ENCODE peak calls at places on chromosomes 13 and 19, in four cellular contexts. One of them, this sample, is unnamed. For H3K27me3, the result is how much of the 10 kb centered on the place peaks cover.

GRCh38 chr19:30165228-30165813 is 206.9 kb upstream of the ZNF536 start:
- DNase-seq in HCT116: no peak
- DNase-seq in ascending aorta: peak
- DNase-seq in breast epithelium: no peak
- DNase-seq in this sample: no peak

GRCh38 chr13:24668955-24669354 is 11.3 kb upstream of the ATP12A start:
- DNase-seq in HCT116: no peak
- DNase-seq in breast epithelium: no peak
- DNase-seq in ascending aorta: no peak
- DNase-seq in this sample: no peak

GRCh38 chr19:34120846-34121639 is 51.3 kb upstream of the LSM14A start:
- DNase-seq in HCT116: peak
- DNase-seq in ascending aorta: no peak
- DNase-seq in breast epithelium: no peak
- DNase-seq in this sample: no peak

GRCh38 chr13:49791214-49791752 is 1.2 kb downstream of the KPNA3 start:
- DNase-seq in breast epithelium: no peak
- DNase-seq in HCT116: no peak
- DNase-seq in ascending aorta: no peak
- DNase-seq in this sample: no peak

GRCh38 chr19:30856786-30857185 is 484.6 kb downstream of the ZNF536 start:
- DNase-seq in HCT116: no peak
- DNase-seq in breast epithelium: no peak
- DNase-seq in ascending aorta: no peak
- DNase-seq in this sample: no peak

GRCh38 chr13:21228738-21229137 is 52.3 kb downstream of the MRPL57 start:
- DNase-seq in breast epithelium: no peak
- DNase-seq in ascending aorta: no peak
- DNase-seq in HCT116: no peak
- DNase-seq in this sample: no peak

GRCh38 chr13:32314968-32315254 is 252 bp downstream of the ZAR1L start:
- DNase-seq in HCT116: peak
- DNase-seq in ascending aorta: peak
- DNase-seq in breast epithelium: no peak
- DNase-seq in this sample: no peak

GRCh38 chr19:45870798-45871197 is 6.7 kb downstream of the FOXA3 start:
- DNase-seq in breast epithelium: no peak
- DNase-seq in HCT116: no peak
- DNase-seq in ascending aorta: no peak
- DNase-seq in this sample: no peak

DNA sequence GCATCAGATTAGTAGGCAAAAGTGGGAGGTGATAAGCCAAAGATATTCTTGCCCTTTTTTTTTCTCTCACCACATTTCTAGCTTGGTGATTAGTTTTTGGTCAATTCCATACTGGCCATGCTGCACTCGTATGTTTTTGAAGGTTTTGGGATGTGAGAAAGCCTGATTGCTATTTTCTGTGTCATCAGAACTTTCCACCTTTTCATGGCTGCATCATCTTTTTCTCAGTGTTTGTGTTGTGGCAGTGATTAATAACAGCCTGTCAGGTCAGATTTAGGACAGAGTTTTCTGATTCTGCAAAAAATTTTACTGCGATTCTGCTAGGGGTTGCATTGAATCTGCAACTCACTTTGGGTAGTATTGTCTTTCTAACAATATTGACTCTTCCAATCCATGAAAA is 32.9 kb downstream of the PSG1 start:
- DNase-seq in ascending aorta: no peak
- DNase-seq in breast epithelium: no peak
- DNase-seq in HCT116: no peak
- DNase-seq in this sample: no peak
- H3K4me3 ChIP-seq in ascending aorta: no peak
- H3K4me3 ChIP-seq in breast epithelium: no peak
- H3K4me3 ChIP-seq in HCT116: no peak
- H3K4me3 ChIP-seq in this sample: no peak

GRCh38 chr13:98413796-98414195 is 163.1 kb downstream of the STK24 start:
- DNase-seq in HCT116: no peak
- DNase-seq in ascending aorta: no peak
- DNase-seq in breast epithelium: no peak
- DNase-seq in this sample: no peak
- TF ChIP-seq CTCF in HCT116: peak
- TF ChIP-seq CTCF in ascending aorta: no peak
- TF ChIP-seq CTCF in breast epithelium: no peak
- TF ChIP-seq CTCF in this sample: no peak

GRCh38 chr19:41925208-41926003 is 2.8 kb downstream of the ERFL start:
- DNase-seq in breast epithelium: no peak
- DNase-seq in HCT116: no peak
- DNase-seq in ascending aorta: no peak
- DNase-seq in this sample: no peak
- H3K27me3 ChIP-seq in breast epithelium: under half
- H3K27me3 ChIP-seq in HCT116: under half
- H3K27me3 ChIP-seq in ascending aorta: under half
- H3K27me3 ChIP-seq in this sample: half or more

DNA sequence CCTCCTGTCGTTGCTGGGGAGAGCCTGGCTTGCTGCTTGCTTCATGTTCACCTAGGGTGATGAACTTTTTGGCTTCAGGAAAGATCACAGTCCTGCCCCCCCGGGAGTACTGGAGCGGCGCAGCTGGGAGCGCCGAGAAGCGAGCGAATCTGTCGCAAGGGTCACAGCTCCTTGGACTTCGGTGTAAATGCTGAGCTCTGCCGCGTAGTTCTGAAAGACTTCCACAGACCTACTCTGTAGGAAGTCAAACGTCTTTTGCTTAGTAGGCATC is 2.7 kb downstream of the ING1 start:
- DNase-seq in breast epithelium: no peak
- DNase-seq in ascending aorta: peak
- DNase-seq in HCT116: no peak
- DNase-seq in this sample: no peak
- H3K4me3 ChIP-seq in breast epithelium: peak
- H3K4me3 ChIP-seq in ascending aorta: peak
- H3K4me3 ChIP-seq in HCT116: peak
- H3K4me3 ChIP-seq in this sample: peak

DNA sequence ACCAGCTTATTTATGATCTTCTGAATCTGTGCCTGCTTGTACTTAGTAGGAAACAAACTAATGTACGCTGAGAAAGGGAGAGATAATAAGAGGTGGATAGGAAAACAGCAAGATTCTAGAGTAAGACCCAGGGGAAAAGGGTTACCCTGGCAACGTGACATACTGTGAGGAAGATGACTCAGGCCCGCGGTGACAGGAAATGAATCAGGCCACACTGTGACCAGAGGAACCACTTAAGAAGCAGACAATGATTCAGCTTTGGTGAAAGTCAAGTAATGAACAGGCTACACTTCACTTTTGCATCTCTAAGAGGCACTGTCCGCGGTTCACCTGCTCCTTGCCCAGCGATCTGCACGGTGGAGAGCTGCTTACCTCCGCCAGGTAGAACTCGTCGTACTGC is 158.2 kb downstream of the NALCN start:
- DNase-seq in breast epithelium: no peak
- DNase-seq in ascending aorta: no peak
- DNase-seq in HCT116: peak
- DNase-seq in this sample: peak
- TF ChIP-seq CTCF in breast epithelium: no peak
- TF ChIP-seq CTCF in ascending aorta: no peak
- TF ChIP-seq CTCF in HCT116: no peak
- TF ChIP-seq CTCF in this sample: no peak

GRCh38 chr13:110028838-110029621 is 242.6 kb upstream of the IRS2 start:
- DNase-seq in ascending aorta: no peak
- DNase-seq in HCT116: no peak
- DNase-seq in breast epithelium: no peak
- DNase-seq in this sample: no peak

GRCh38 chr13:110030394-110030928 is 244.1 kb upstream of the IRS2 start:
- DNase-seq in breast epithelium: no peak
- DNase-seq in ascending aorta: no peak
- DNase-seq in HCT116: no peak
- DNase-seq in this sample: no peak

GRCh38 chr13:110036060-110036459 is 249.7 kb upstream of the IRS2 start:
- DNase-seq in breast epithelium: no peak
- DNase-seq in HCT116: no peak
- DNase-seq in ascending aorta: no peak
- DNase-seq in this sample: no peak

GRCh38 chr13:110037925-110038573 is 251.7 kb upstream of the IRS2 start:
- DNase-seq in ascending aorta: no peak
- DNase-seq in breast epithelium: no peak
- DNase-seq in HCT116: no peak
- DNase-seq in this sample: no peak

GRCh38 chr13:110034031-110034430 is 247.6 kb upstream of the IRS2 start:
- DNase-seq in HCT116: no peak
- DNase-seq in breast epithelium: no peak
- DNase-seq in ascending aorta: no peak
- DNase-seq in this sample: no peak
- H3K27me3 ChIP-seq in HCT116: under half
- H3K27me3 ChIP-seq in breast epithelium: under half
- H3K27me3 ChIP-seq in ascending aorta: under half
- H3K27me3 ChIP-seq in this sample: under half

GRCh38 chr19:44752123-44752815 is 3.8 kb downstream of the BCL3 start:
- DNase-seq in HCT116: no peak
- DNase-seq in breast epithelium: no peak
- DNase-seq in ascending aorta: no peak
- DNase-seq in this sample: no peak
- H3K4me3 ChIP-seq in HCT116: no peak
- H3K4me3 ChIP-seq in breast epithelium: peak
- H3K4me3 ChIP-seq in ascending aorta: peak
- H3K4me3 ChIP-seq in this sample: no peak